ENCODE peak calls at places on chromosomes 6 and 20, in ten cellular contexts. One of them, this sample, is unnamed.

GRCh38 chr20:49893242-49894072 is 21.9 kb downstream of the SPATA2 start:
- DNase-seq in cardiac muscle cell: no peak
- DNase-seq in A549: no peak
- DNase-seq in cardiac fibroblast: no peak
- DNase-seq in aorta: peak
- DNase-seq in pancreas: no peak
- DNase-seq in astrocyte of the cerebellum: no peak
- DNase-seq in fibroblast of pulmonary artery: no peak
- DNase-seq in epithelial cell of esophagus: no peak
- DNase-seq in heart left ventricle: no peak
- DNase-seq in this sample: no peak

GRCh38 chr6:20198764-20199174 is 13.5 kb downstream of the MBOAT1 start:
- DNase-seq in cardiac muscle cell: no peak
- DNase-seq in A549: no peak
- DNase-seq in cardiac fibroblast: no peak
- DNase-seq in aorta: no peak
- DNase-seq in pancreas: no peak
- DNase-seq in astrocyte of the cerebellum: no peak
- DNase-seq in fibroblast of pulmonary artery: no peak
- DNase-seq in epithelial cell of esophagus: no peak
- DNase-seq in heart left ventricle: no peak
- DNase-seq in this sample: no peak

GRCh38 chr6:31070711-31071197 is 41.6 kb downstream of the C6orf15 start:
- DNase-seq in cardiac muscle cell: peak
- DNase-seq in A549: peak
- DNase-seq in cardiac fibroblast: peak
- DNase-seq in aorta: no peak
- DNase-seq in pancreas: no peak
- DNase-seq in astrocyte of the cerebellum: peak
- DNase-seq in fibroblast of pulmonary artery: peak
- DNase-seq in epithelial cell of esophagus: peak
- DNase-seq in heart left ventricle: peak
- DNase-seq in this sample: peak

GRCh38 chr6:142681099-142681498 is 263.9 kb downstream of the HIVEP2 start:
- DNase-seq in cardiac muscle cell: no peak
- DNase-seq in A549: no peak
- DNase-seq in cardiac fibroblast: no peak
- DNase-seq in aorta: no peak
- DNase-seq in pancreas: no peak
- DNase-seq in astrocyte of the cerebellum: no peak
- DNase-seq in fibroblast of pulmonary artery: no peak
- DNase-seq in epithelial cell of esophagus: no peak
- DNase-seq in heart left ventricle: no peak
- DNase-seq in this sample: no peak

GRCh38 chr6:112029045-112029822 is 24.7 kb upstream of the CCN6 start:
- DNase-seq in cardiac muscle cell: peak
- DNase-seq in A549: peak
- DNase-seq in cardiac fibroblast: peak
- DNase-seq in aorta: peak
- DNase-seq in pancreas: peak
- DNase-seq in astrocyte of the cerebellum: peak
- DNase-seq in fibroblast of pulmonary artery: peak
- DNase-seq in epithelial cell of esophagus: peak
- DNase-seq in heart left ventricle: peak
- DNase-seq in this sample: peak

GRCh38 chr6:23505021-23505420 is 621.0 kb upstream of the NRSN1 start:
- DNase-seq in cardiac muscle cell: no peak
- DNase-seq in A549: no peak
- DNase-seq in cardiac fibroblast: peak
- DNase-seq in aorta: no peak
- DNase-seq in pancreas: no peak
- DNase-seq in astrocyte of the cerebellum: no peak
- DNase-seq in fibroblast of pulmonary artery: peak
- DNase-seq in epithelial cell of esophagus: peak
- DNase-seq in heart left ventricle: no peak
- DNase-seq in this sample: no peak

GRCh38 chr20:5065489-5066383 is 54.0 kb downstream of the PCNA start:
- DNase-seq in cardiac muscle cell: no peak
- DNase-seq in A549: peak
- DNase-seq in cardiac fibroblast: peak
- DNase-seq in aorta: peak
- DNase-seq in pancreas: peak
- DNase-seq in astrocyte of the cerebellum: peak
- DNase-seq in fibroblast of pulmonary artery: peak
- DNase-seq in epithelial cell of esophagus: peak
- DNase-seq in heart left ventricle: no peak
- DNase-seq in this sample: no peak

GRCh38 chr6:79546186-79546585 is 9.0 kb upstream of the LCA5 start:
- DNase-seq in cardiac muscle cell: no peak
- DNase-seq in A549: no peak
- DNase-seq in cardiac fibroblast: peak
- DNase-seq in aorta: no peak
- DNase-seq in pancreas: no peak
- DNase-seq in astrocyte of the cerebellum: peak
- DNase-seq in fibroblast of pulmonary artery: peak
- DNase-seq in epithelial cell of esophagus: no peak
- DNase-seq in heart left ventricle: no peak
- DNase-seq in this sample: no peak

GRCh38 chr6:13724174-13724573 is 12.5 kb upstream of the RANBP9 start:
- DNase-seq in cardiac muscle cell: no peak
- DNase-seq in A549: no peak
- DNase-seq in cardiac fibroblast: no peak
- DNase-seq in aorta: no peak
- DNase-seq in pancreas: no peak
- DNase-seq in astrocyte of the cerebellum: no peak
- DNase-seq in fibroblast of pulmonary artery: no peak
- DNase-seq in epithelial cell of esophagus: peak
- DNase-seq in heart left ventricle: no peak
- DNase-seq in this sample: no peak

GRCh38 chr6:3022765-3023662 is 23.3 kb downstream of the NQO2 start:
- DNase-seq in cardiac muscle cell: no peak
- DNase-seq in A549: no peak
- DNase-seq in cardiac fibroblast: no peak
- DNase-seq in aorta: no peak
- DNase-seq in pancreas: no peak
- DNase-seq in astrocyte of the cerebellum: no peak
- DNase-seq in fibroblast of pulmonary artery: no peak
- DNase-seq in epithelial cell of esophagus: no peak
- DNase-seq in heart left ventricle: no peak
- DNase-seq in this sample: no peak

GRCh38 chr6:33761922-33762629 is 15.4 kb upstream of the IP6K3 start:
- DNase-seq in cardiac muscle cell: peak
- DNase-seq in A549: peak
- DNase-seq in cardiac fibroblast: peak
- DNase-seq in aorta: no peak
- DNase-seq in pancreas: peak
- DNase-seq in astrocyte of the cerebellum: no peak
- DNase-seq in fibroblast of pulmonary artery: peak
- DNase-seq in epithelial cell of esophagus: peak
- DNase-seq in heart left ventricle: peak
- DNase-seq in this sample: peak

GRCh38 chr6:44064089-44064947 is 62.9 kb downstream of the MRPL14 start:
- DNase-seq in cardiac muscle cell: no peak
- DNase-seq in A549: peak
- DNase-seq in cardiac fibroblast: peak
- DNase-seq in aorta: no peak
- DNase-seq in pancreas: peak
- DNase-seq in astrocyte of the cerebellum: peak
- DNase-seq in fibroblast of pulmonary artery: peak
- DNase-seq in epithelial cell of esophagus: peak
- DNase-seq in heart left ventricle: peak
- DNase-seq in this sample: peak

GRCh38 chr6:149289966-149290365 is 27.5 kb upstream of the TAB2 start:
- DNase-seq in cardiac muscle cell: no peak
- DNase-seq in A549: no peak
- DNase-seq in cardiac fibroblast: no peak
- DNase-seq in aorta: no peak
- DNase-seq in pancreas: no peak
- DNase-seq in astrocyte of the cerebellum: no peak
- DNase-seq in fibroblast of pulmonary artery: no peak
- DNase-seq in epithelial cell of esophagus: no peak
- DNase-seq in heart left ventricle: no peak
- DNase-seq in this sample: no peak

GRCh38 chr6:22099923-22100322 is 196.9 kb downstream of the PRL start:
- DNase-seq in cardiac muscle cell: no peak
- DNase-seq in A549: no peak
- DNase-seq in cardiac fibroblast: no peak
- DNase-seq in aorta: no peak
- DNase-seq in pancreas: no peak
- DNase-seq in astrocyte of the cerebellum: no peak
- DNase-seq in fibroblast of pulmonary artery: no peak
- DNase-seq in epithelial cell of esophagus: no peak
- DNase-seq in heart left ventricle: no peak
- DNase-seq in this sample: no peak

GRCh38 chr6:136784910-136785746 is 7.1 kb downstream of the MAP3K5 start:
- DNase-seq in cardiac muscle cell: no peak
- DNase-seq in A549: no peak
- DNase-seq in cardiac fibroblast: peak
- DNase-seq in aorta: peak
- DNase-seq in pancreas: peak
- DNase-seq in astrocyte of the cerebellum: no peak
- DNase-seq in fibroblast of pulmonary artery: peak
- DNase-seq in epithelial cell of esophagus: peak
- DNase-seq in heart left ventricle: peak
- DNase-seq in this sample: no peak
- H3K4me3 ChIP-seq in cardiac muscle cell: no peak
- H3K4me3 ChIP-seq in A549: no peak
- H3K4me3 ChIP-seq in cardiac fibroblast: no peak
- H3K4me3 ChIP-seq in aorta: no peak
- H3K4me3 ChIP-seq in pancreas: peak
- H3K4me3 ChIP-seq in astrocyte of the cerebellum: no peak
- H3K4me3 ChIP-seq in fibroblast of pulmonary artery: no peak
- H3K4me3 ChIP-seq in epithelial cell of esophagus: no peak
- H3K4me3 ChIP-seq in heart left ventricle: peak
- H3K4me3 ChIP-seq in this sample: no peak

GRCh38 chr6:122652431-122652830 is 42.2 kb downstream of the PKIB start:
- DNase-seq in cardiac muscle cell: no peak
- DNase-seq in A549: no peak
- DNase-seq in cardiac fibroblast: no peak
- DNase-seq in aorta: no peak
- DNase-seq in pancreas: no peak
- DNase-seq in astrocyte of the cerebellum: no peak
- DNase-seq in fibroblast of pulmonary artery: no peak
- DNase-seq in epithelial cell of esophagus: peak
- DNase-seq in heart left ventricle: no peak
- DNase-seq in this sample: no peak
- H3K4me3 ChIP-seq in cardiac muscle cell: no peak
- H3K4me3 ChIP-seq in A549: no peak
- H3K4me3 ChIP-seq in cardiac fibroblast: no peak
- H3K4me3 ChIP-seq in aorta: no peak
- H3K4me3 ChIP-seq in pancreas: no peak
- H3K4me3 ChIP-seq in astrocyte of the cerebellum: no peak
- H3K4me3 ChIP-seq in fibroblast of pulmonary artery: no peak
- H3K4me3 ChIP-seq in epithelial cell of esophagus: no peak
- H3K4me3 ChIP-seq in heart left ventricle: no peak
- H3K4me3 ChIP-seq in this sample: no peak

DNA sequence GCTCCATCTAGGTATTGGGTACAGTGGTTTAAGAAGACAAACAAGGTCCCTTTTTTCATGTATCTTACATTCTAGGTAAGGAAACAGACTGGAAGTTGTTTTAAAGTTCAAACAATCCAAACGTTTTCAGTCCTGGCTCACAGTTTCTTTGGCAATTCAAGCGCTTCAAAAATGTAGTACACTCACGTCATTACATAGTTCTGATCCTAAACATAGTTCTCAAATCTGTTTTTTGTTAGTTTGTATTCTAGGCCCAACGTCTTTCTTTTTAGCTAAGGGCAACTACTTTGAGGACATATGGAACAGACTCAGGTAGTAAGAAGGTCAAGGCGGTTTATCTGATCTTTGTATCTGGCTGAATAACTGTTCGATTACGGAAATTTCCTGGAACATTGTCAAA is 36.9 kb upstream of the PLCB4 start:
- DNase-seq in cardiac muscle cell: no peak
- DNase-seq in A549: no peak
- DNase-seq in cardiac fibroblast: peak
- DNase-seq in aorta: no peak
- DNase-seq in pancreas: no peak
- DNase-seq in astrocyte of the cerebellum: no peak
- DNase-seq in fibroblast of pulmonary artery: peak
- DNase-seq in epithelial cell of esophagus: no peak
- DNase-seq in heart left ventricle: no peak
- DNase-seq in this sample: no peak
- H3K4me3 ChIP-seq in cardiac muscle cell: no peak
- H3K4me3 ChIP-seq in A549: no peak
- H3K4me3 ChIP-seq in cardiac fibroblast: no peak
- H3K4me3 ChIP-seq in aorta: no peak
- H3K4me3 ChIP-seq in pancreas: no peak
- H3K4me3 ChIP-seq in astrocyte of the cerebellum: no peak
- H3K4me3 ChIP-seq in fibroblast of pulmonary artery: no peak
- H3K4me3 ChIP-seq in epithelial cell of esophagus: no peak
- H3K4me3 ChIP-seq in heart left ventricle: no peak
- H3K4me3 ChIP-seq in this sample: no peak

DNA sequence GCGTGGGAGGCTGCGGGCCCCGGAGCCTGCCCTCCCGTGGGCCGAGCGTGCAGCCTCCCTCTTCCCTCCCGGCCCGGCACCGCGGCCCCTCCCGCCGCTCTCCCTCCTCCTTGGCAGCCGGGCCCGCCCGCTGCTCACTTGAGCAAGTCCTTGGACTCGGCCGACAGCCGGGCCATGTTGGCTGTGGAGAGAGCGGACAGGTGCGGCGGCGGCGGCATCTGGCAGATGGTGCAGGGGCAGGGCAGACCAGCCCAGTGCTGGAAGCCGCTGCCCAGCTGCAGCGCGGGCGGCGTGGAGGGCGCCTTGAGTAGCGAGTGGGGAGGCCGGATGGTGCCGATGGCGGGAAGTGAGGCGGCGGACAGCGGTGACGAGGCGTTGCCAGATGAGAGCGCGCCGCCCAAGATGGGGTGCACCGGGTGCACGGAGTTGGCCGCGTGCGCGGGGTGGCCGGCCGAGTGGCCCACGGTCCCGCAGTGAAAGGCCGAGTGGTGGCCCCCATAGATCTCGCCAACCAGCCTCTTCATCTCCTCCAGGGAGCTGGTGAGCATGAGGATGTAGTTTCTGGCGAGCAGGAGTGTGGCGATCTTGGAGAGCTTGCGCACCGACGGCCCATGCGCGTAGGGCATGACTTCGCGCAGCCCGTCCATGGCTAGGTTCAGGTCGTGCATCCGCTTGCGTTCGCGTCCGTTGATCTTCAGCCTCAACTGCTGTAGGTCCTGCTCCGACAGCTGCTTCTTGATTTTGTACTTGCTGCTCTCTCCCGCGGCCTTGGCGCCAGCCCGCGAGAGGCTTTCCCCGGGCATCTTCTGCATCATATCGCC is 766 bp downstream of the OLIG3 start:
- DNase-seq in cardiac muscle cell: no peak
- DNase-seq in A549: no peak
- DNase-seq in cardiac fibroblast: no peak
- DNase-seq in aorta: no peak
- DNase-seq in pancreas: peak
- DNase-seq in astrocyte of the cerebellum: no peak
- DNase-seq in fibroblast of pulmonary artery: no peak
- DNase-seq in epithelial cell of esophagus: no peak
- DNase-seq in heart left ventricle: no peak
- DNase-seq in this sample: peak
- H3K4me3 ChIP-seq in cardiac muscle cell: no peak
- H3K4me3 ChIP-seq in A549: no peak
- H3K4me3 ChIP-seq in cardiac fibroblast: no peak
- H3K4me3 ChIP-seq in aorta: no peak
- H3K4me3 ChIP-seq in pancreas: peak
- H3K4me3 ChIP-seq in astrocyte of the cerebellum: no peak
- H3K4me3 ChIP-seq in fibroblast of pulmonary artery: no peak
- H3K4me3 ChIP-seq in epithelial cell of esophagus: no peak
- H3K4me3 ChIP-seq in heart left ventricle: no peak
- H3K4me3 ChIP-seq in this sample: peak

This sample was measured in neural progenitor cell.